ENCODE peak calls at places on chromosomes 1 and 21, in four cellular contexts. J is heart left ventricle, S is colonic mucosa, F is psoas muscle. Y is an unnamed sample. For H3K4me1, the result is how much of the 10 kb centered on the place peaks cover.

GRCh38 chr1:19038096-19038495 is 81.6 kb upstream of the IFFO2 start:
- DNase-seq in J (no peak), S (no peak), F (no peak), Y (no peak)

GRCh38 chr1:24695202-24695974 is 49.9 kb upstream of the CLIC4 start:
- DNase-seq in J (peak), S (no peak), F (no peak), Y (peak)

GRCh38 chr1:230120289-230120948 is 53.4 kb downstream of the GALNT2 start:
- DNase-seq in J (no peak), S (no peak), F (peak), Y (peak)

GRCh38 chr1:77900687-77901293 is 12.4 kb downstream of the NEXN start:
- DNase-seq in J (no peak), S (peak), F (no peak), Y (no peak)

GRCh38 chr1:200029035-200029623 is 1.6 kb downstream of the NR5A2 start:
- DNase-seq in J (no peak), S (peak), F (no peak), Y (no peak)

GRCh38 chr1:203368624-203369451 is 17.9 kb upstream of the FMOD start:
- DNase-seq in J (peak), S (peak), F (peak), Y (peak)

GRCh38 chr21:44352253-44352860 is 1.1 kb upstream of the TRPM2 start:
- DNase-seq in J (no peak), S (no peak), F (no peak), Y (no peak)

GRCh38 chr1:101496109-101496508 is 259.3 kb downstream of the S1PR1 start:
- DNase-seq in J (no peak), S (no peak), F (no peak), Y (no peak)

GRCh38 chr21:46003575-46004007 is 22.0 kb downstream of the COL6A1 start:
- DNase-seq in J (peak), S (peak), F (no peak), Y (no peak)

GRCh38 chr1:186337554-186337953 is 37.5 kb downstream of the TPR start:
- DNase-seq in J (no peak), S (no peak), F (no peak), Y (no peak)

GRCh38 chr1:218459450-218459849 is 114.3 kb downstream of the TGFB2 start:
- DNase-seq in J (peak), S (no peak), F (no peak), Y (peak)

GRCh38 chr1:166695115-166695514 is 144.2 kb upstream of the POGK start:
- DNase-seq in J (no peak), S (no peak), F (no peak), Y (no peak)

GRCh38 chr1:39711359-39712340 is 20.4 kb upstream of the HPCAL4 start:
- DNase-seq in J (no peak), S (no peak), F (no peak), Y (no peak)

GRCh38 chr1:179047637-179048002 is 21.9 kb downstream of the FAM20B start:
- DNase-seq in J (no peak), S (no peak), F (no peak), Y (no peak)

GRCh38 chr1:225259542-225259941 is 168.3 kb downstream of the LBR start:
- DNase-seq in J (no peak), S (no peak), F (no peak), Y (no peak)

GRCh38 chr1:52659356-52659755 is 26.4 kb downstream of the SHISAL2A start:
- DNase-seq in J (no peak), S (no peak), F (no peak), Y (no peak)

GRCh38 chr1:62841587-62842169 is 57.7 kb downstream of the ATG4C start:
- DNase-seq in J (peak), S (peak), F (no peak), Y (no peak)

GRCh38 chr21:37220433-37220980 is 46.6 kb downstream of the VPS26C start:
- DNase-seq in J (no peak), S (no peak), F (no peak), Y (no peak)

GRCh38 chr1:99818063-99818699 is 32.0 kb upstream of the AGL start:
- DNase-seq in J (no peak), S (no peak), F (no peak), Y (no peak)

GRCh38 chr1:231226161-231226560 is 14.9 kb upstream of the GNPAT start:
- DNase-seq in J (no peak), S (no peak), F (no peak), Y (no peak)

GRCh38 chr1:204301171-204301957 is 58.4 kb downstream of the PLEKHA6 start:
- DNase-seq in J (no peak), S (no peak), F (peak), Y (no peak)

GRCh38 chr1:234886081-234886874 is 242.4 kb downstream of the TOMM20 start:
- DNase-seq in J (peak), S (no peak), F (peak), Y (no peak)

GRCh38 chr21:34965200-34966174 is 83.6 kb downstream of the RUNX1 start:
- DNase-seq in J (no peak), S (no peak), F (no peak), Y (no peak)

GRCh38 chr1:170133663-170134062 is 12.1 kb upstream of the NTMT2 start:
- DNase-seq in J (no peak), S (no peak), F (no peak), Y (no peak)

GRCh38 chr1:159922499-159923202 is 2.7 kb downstream of the TAGLN2 start:
- DNase-seq in J (peak), S (peak), F (peak), Y (peak)

GRCh38 chr1:88013485-88013884 is 670.6 kb upstream of the PKN2 start:
- DNase-seq in J (no peak), S (no peak), F (no peak), Y (no peak)

DNA sequence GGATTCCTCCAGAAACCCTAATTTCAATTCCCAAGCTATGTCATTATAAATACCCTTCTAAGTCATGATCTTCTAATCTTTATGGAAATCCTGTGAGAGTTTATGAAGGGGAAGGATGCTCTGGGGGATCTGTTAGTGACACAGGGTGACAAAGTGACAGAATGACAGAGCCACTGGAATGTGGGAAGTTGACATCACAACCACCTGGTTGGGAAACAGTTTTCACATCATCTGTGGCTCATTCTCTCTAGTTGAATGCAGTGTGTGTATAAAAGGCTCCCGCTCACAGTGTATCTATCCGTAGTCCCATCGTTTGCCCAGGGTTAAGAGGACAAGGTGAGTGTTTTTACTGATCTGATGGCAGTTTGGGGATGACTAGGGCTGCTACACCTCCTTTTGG is at the start of gene LCE7A:
- DNase-seq in J (no peak), S (no peak), F (no peak), Y (no peak)
- H3K4me1 ChIP-seq in J (under half), S (under half), F (under half), Y (under half)

GRCh38 chr21:15483138-15483780 is 246.5 kb upstream of the USP25 start:
- DNase-seq in J (peak), S (peak), F (peak), Y (peak)

DNA sequence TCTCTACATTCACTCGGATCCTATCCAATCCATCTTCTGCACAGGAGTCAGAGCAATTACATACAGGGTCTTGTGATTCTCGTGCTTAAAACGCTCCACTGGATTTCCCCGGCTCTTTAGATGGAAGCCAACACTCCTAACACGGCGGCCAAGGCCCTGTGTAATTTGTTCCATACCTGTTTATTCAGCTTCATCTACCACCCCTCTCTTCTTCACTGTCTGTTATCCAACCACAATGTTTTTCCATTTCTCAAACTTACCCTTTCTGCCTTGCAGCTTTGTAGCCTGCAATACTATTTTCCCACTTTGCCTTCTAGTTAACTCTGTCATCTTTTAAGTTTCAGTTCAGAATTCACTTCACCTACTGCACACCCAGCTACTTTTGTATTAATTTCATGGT is 249.6 kb upstream of the USP25 start:
- DNase-seq in J (no peak), S (no peak), F (no peak), Y (no peak)
- H3K4me1 ChIP-seq in J (under half), S (under half), F (under half), Y (under half)

GRCh38 chr1:95097426-95097825 is 19.7 kb upstream of the TLCD4 start:
- DNase-seq in J (no peak), S (no peak), F (no peak), Y (no peak)

GRCh38 chr1:95096218-95096841 is 20.8 kb upstream of the TLCD4 start:
- DNase-seq in J (no peak), S (no peak), F (no peak), Y (no peak)

GRCh38 chr1:95093296-95093695 is 20.5 kb upstream of the ALG14 start:
- DNase-seq in J (no peak), S (no peak), F (no peak), Y (no peak)

GRCh38 chr1:95095833-95096217 is 21.3 kb upstream of the TLCD4 start:
- DNase-seq in J (no peak), S (no peak), F (no peak), Y (no peak)

GRCh38 chr1:95094923-95095322 is 22.2 kb upstream of the ALG14 start:
- DNase-seq in J (no peak), S (no peak), F (no peak), Y (no peak)
- H3K4me1 ChIP-seq in J (under half), S (under half), F (under half), Y (under half)

GRCh38 chr1:94322696-94323095 is 85.3 kb upstream of the ARHGAP29 start:
- DNase-seq in J (no peak), S (no peak), F (no peak), Y (no peak)

GRCh38 chr1:94324168-94324544 is 86.8 kb upstream of the ARHGAP29 start:
- DNase-seq in J (no peak), S (no peak), F (no peak), Y (no peak)

GRCh38 chr1:94321662-94322061 is 84.3 kb upstream of the ARHGAP29 start:
- DNase-seq in J (no peak), S (no peak), F (no peak), Y (no peak)

GRCh38 chr1:94325379-94326302 is 88.3 kb upstream of the ARHGAP29 start:
- DNase-seq in J (peak), S (no peak), F (no peak), Y (no peak)

DNA sequence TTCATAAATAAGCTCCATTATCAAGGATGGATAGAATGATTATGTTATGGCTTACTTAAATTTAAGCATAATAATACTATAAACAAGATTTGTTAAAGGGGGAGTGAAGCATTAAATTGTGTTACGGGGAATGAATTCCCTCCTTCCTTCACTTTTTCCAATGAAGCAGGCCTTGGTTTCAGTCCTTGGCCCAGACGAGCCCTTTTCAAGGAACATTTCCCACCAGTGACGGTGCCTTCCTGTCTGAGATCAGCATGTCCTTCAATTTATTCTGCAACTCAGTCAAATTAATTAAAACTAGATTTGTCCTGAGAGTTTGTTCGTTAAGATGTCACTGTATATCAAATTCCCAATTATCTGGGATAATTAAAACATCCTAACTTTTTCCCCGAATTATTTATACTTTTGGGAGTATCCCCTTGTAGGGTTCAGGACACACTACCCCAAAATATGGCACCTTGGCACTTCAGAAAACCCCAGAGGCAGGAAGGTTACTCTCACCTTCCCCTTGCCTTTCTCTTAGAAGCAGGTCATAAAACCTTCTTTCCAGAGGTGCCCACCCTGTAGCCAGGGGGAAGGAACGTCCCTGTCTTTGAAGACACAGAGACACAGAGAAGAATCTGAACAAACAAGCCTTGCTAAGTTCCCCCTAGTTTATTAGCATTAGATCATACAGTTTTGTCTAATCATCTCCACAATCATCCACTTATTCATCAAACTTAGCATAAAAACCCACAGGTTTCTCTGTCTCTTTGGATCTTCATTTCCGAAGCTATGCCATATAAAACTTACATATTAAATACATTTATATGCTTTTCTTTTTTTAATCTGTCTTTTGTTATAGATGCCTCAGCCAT is 86.2 kb upstream of the ARHGAP29 start:
- DNase-seq in J (no peak), S (no peak), F (no peak), Y (no peak)
- H3K4me1 ChIP-seq in J (half or more), S (under half), F (under half), Y (half or more)

GRCh38 chr1:21914880-21915640 is 22.1 kb downstream of the HSPG2 start:
- DNase-seq in J (no peak), S (no peak), F (no peak), Y (peak)

GRCh38 chr1:21919520-21919919 is 17.6 kb downstream of the HSPG2 start:
- DNase-seq in J (no peak), S (no peak), F (no peak), Y (no peak)

GRCh38 chr1:21913763-21914162 is 23.3 kb downstream of the HSPG2 start:
- DNase-seq in J (no peak), S (no peak), F (peak), Y (no peak)

GRCh38 chr1:21914468-21914867 is 22.6 kb downstream of the HSPG2 start:
- DNase-seq in J (no peak), S (no peak), F (no peak), Y (no peak)

DNA sequence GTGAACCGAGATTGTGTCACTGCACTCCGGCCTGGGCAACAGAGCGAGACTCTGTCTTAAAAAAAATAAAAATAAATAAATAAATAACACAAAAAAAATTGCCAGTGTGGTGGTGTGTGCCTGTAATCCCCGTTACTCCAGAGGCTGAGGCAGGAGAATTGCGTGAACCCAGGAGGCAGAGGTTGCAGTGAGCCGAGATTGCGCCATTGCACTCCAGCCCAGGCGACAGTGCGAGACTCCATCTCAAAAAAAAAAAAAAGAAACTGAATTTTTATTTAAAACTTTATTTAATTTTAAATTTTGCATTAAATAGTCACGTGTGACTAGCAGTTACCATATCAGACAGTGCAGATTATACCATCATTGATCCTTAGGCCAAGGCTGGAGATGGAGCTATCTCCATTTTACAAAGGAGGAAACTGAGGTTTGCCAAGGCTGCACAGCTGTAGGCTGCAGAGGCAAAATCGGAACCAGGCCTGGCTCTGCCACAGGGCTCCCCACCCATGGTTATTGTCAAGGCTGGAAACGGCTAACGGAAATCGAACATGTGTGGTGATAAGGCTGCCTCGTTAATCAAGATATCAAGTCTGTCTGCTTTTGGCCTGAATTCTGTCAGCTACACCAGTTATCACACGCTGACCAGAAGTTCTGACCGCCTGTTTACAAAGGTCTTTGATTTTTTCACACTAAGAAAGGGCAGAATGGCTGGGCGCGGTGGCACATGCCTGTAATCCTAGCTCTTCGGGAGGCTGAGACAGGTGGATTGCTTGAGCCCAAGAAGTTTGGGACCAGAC is 20.5 kb downstream of the HSPG2 start:
- DNase-seq in J (peak), S (no peak), F (no peak), Y (no peak)
- H3K4me1 ChIP-seq in J (half or more), S (under half), F (half or more), Y (half or more)

GRCh38 chr1:64505232-64505943 is 35.5 kb downstream of the CACHD1 start:
- DNase-seq in J (peak), S (peak), F (peak), Y (peak)
- H3K4me1 ChIP-seq in J (under half), S (under half), F (under half), Y (under half)

DNA sequence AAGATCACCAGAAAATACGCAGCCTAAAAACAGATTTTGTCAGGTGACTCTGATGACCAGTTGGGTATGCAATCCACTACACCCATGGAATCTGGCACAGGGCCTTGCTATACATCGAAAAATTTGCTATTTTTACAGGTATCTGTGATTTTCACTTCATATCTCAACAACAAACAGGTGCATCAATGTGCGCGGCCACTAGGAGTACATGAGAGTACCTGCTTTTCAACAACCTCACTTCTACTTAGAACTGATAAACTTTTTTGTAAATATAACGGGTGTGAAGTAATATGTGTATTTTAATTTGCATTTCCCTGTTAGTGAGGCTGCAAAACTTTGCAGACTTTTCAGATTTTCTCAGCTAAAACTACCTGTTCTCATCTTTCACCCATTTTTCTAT is 80.8 kb downstream of the SLC45A1 start:
- DNase-seq in J (no peak), S (no peak), F (no peak), Y (no peak)
- H3K4me1 ChIP-seq in J (half or more), S (under half), F (half or more), Y (half or more)

DNA sequence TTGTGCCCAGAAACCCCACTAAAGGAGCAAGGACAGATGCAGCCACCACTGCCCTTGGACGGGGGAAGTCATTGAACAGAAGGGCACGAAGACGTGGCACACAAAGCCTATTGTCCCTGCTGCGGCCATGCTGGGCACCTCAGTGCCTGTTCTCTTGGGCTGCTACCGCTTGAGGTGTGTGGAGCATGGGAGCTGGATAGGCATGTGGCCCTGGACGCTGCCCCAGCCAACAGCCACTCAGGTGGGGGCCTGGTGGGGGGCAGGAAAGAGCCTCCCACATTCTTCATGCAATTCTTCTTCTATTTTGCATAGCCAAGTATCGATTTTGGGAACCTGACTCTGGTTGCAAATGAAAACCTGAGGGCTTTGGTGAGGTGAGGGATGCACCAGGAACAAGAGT is 337.2 kb downstream of the RPS6KC1 start:
- DNase-seq in J (no peak), S (no peak), F (no peak), Y (no peak)
- H3K4me1 ChIP-seq in J (under half), S (under half), F (under half), Y (under half)

Y was measured in left ventricle myocardium inferior.